ENCODE peak calls at places on chromosomes 4 and X, in five cellular contexts. W is left lung, N is NB4, P is HFFc6, C is dorsolateral prefrontal cortex. L is an unnamed sample.

GRCh38 chr4:182748949-182749348 is 168.2 kb downstream of the DCTD start:
- DNase-seq in N (no peak), W (no peak), C (no peak), P (peak), L (no peak)

GRCh38 chr4:184590196-184590595 is 59.1 kb downstream of the CASP3 start:
- DNase-seq in P (no peak), C (no peak), N (no peak), W (no peak), L (no peak)

GRCh38 chrX:100625985-100626491 is 10.6 kb downstream of the TSPAN6 start:
- DNase-seq in P (no peak), W (no peak), C (no peak), N (peak), L (no peak)

GRCh38 chr4:43693876-43694275 is 754.7 kb downstream of the KCTD8 start:
- DNase-seq in P (no peak), W (no peak), N (no peak), C (no peak), L (no peak)

GRCh38 chr4:113499696-113500095 is 261.8 kb downstream of the CAMK2D start:
- DNase-seq in C (no peak), P (peak), N (no peak), W (no peak), L (no peak)

GRCh38 chr4:122531038-122531437 is 74.5 kb upstream of the IL2 start:
- DNase-seq in W (no peak), C (no peak), N (no peak), P (no peak), L (no peak)

GRCh38 chr4:129218355-129218754 is 122.4 kb downstream of the C4orf33 start:
- DNase-seq in P (no peak), N (no peak), C (no peak), W (no peak), L (no peak)

GRCh38 chr4:2948895-2949781 is 14.1 kb downstream of the NOP14 start:
- DNase-seq in C (no peak), N (peak), W (no peak), P (peak), L (peak)

GRCh38 chr4:153679476-153679875 is 4.6 kb upstream of the TLR2 start:
- DNase-seq in N (no peak), W (no peak), P (no peak), C (no peak), L (no peak)

GRCh38 chr4:87911252-87911774 is 64.2 kb upstream of the SPP1 start:
- DNase-seq in W (no peak), N (no peak), P (no peak), C (no peak), L (no peak)

GRCh38 chrX:131746491-131746968 is 202.7 kb downstream of the OR13H1 start:
- DNase-seq in P (no peak), N (no peak), W (peak), C (peak), L (no peak)

GRCh38 chrX:670596-670995 is 40.0 kb downstream of the SHOX start:
- DNase-seq in N (no peak), C (no peak), W (no peak), P (no peak), L (no peak)

GRCh38 chr4:23873717-23874535 is 15.9 kb downstream of the PPARGC1A start:
- DNase-seq in P (no peak), W (no peak), C (no peak), N (no peak), L (no peak)

GRCh38 chrX:22043872-22044271 is 11.7 kb downstream of the PHEX start:
- DNase-seq in N (no peak), C (no peak), P (no peak), W (no peak), L (no peak)

GRCh38 chrX:17032351-17032750 is 85.9 kb downstream of the REPS2 start:
- DNase-seq in W (no peak), C (no peak), N (no peak), P (no peak), L (no peak)

GRCh38 chr4:4217123-4217522 is 9.6 kb downstream of the OTOP1 start:
- DNase-seq in P (peak), N (no peak), W (no peak), C (no peak), L (no peak)

GRCh38 chrX:17805120-17805519 is 56.0 kb downstream of the RAI2 start:
- DNase-seq in N (peak), W (no peak), P (no peak), C (no peak), L (no peak)

GRCh38 chr4:141028024-141028529 is 105.2 kb downstream of the RNF150 start:
- DNase-seq in C (no peak), W (no peak), N (no peak), P (peak), L (no peak)

GRCh38 chr4:25406081-25406692 is 29.1 kb downstream of the ANAPC4 start:
- DNase-seq in W (no peak), N (no peak), P (peak), C (no peak), L (no peak)

GRCh38 chr4:31918891-31919290 is 1198.7 kb downstream of the PCDH7 start:
- DNase-seq in N (peak), P (no peak), W (no peak), C (no peak), L (no peak)

GRCh38 chrX:31266172-31267076 is 194.6 kb upstream of the FTHL17 start:
- DNase-seq in P (no peak), W (peak), C (peak), N (no peak), L (peak)

GRCh38 chr4:61992351-61992750 is 792.2 kb downstream of the ADGRL3 start:
- DNase-seq in C (no peak), W (no peak), N (no peak), P (no peak), L (no peak)

GRCh38 chr4:20764353-20764752 is 64.1 kb downstream of the PACRGL start:
- DNase-seq in P (no peak), N (no peak), C (no peak), W (no peak), L (no peak)

GRCh38 chrX:39766085-39766726 is 331.6 kb downstream of the BCOR start:
- DNase-seq in W (no peak), N (no peak), C (no peak), P (no peak), L (no peak)

GRCh38 chrX:50469206-50469605 is 1.4 kb downstream of the DGKK start:
- DNase-seq in P (no peak), N (no peak), C (no peak), W (no peak), L (peak)
- TF ChIP-seq CTCF in P (no peak), N (no peak), C (no peak), W (no peak), L (no peak)

DNA sequence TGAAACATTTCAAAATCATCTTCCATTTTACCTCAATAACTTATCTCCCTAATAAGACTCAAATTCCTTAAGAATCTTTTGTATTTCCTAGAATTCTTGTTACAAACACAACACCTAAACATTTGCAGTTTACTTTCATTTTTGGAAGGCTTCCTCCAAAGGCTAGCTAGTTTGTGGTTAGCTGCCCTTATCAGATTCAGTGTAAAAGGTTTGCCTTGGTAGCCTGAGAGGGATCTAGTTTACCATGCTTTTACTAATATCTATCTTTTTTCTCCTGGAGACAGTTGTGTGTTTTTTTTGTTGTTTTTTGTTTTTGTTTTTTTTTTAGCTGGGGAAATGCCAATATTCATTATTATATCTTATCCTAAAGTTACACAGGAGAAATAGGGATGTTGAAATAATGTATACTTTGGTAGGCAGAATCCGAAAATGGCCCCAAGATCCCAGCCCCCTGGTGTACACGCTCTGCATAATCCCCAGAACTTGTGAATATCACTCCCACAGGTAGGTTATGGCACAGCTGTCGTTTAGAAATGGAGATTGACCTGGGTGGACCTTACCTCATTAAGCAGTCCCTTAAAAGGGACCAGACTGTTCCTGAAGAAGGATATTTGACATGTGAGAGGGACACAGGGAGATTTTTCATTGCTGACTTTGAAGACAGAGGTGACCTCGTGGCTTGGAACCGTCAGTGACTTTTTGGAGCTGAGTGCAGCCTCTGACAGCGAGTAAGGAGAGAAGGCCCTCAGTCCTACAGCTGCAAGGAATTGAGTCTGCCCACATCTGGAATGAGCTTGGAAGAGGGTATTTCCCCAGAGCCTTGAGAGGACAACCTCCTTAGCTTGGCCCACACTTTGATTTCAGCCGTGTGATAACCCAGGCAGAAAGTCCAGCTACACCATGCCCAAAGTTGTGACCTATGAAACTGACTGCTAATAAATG is 33.4 kb downstream of the SEPTIN11 start:
- DNase-seq in W (no peak), P (no peak), N (peak), C (no peak), L (no peak)
- TF ChIP-seq CTCF in W (no peak), P (peak), N (no peak), C (no peak), L (peak)

DNA sequence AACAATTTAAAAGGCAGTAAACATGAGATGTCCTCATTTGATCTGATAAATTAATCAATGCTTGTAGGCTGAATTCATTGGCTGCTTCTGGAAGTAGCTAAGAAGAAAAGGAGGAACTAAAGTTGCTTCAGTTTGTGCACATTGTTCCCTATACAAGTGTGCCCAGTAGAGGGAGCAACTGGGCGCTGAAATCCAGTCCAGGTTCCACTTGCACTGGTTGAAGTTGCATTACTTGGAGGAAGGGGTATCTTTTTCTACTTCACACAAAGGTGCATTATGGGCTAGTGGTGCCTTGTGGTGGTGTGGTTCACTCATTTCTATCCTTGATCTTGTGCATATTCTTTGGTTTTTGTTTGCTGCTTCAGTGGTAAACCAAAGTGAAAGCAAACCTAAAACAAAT is 67.9 kb upstream of the SOX3 start:
- DNase-seq in N (peak), P (peak), W (peak), C (no peak), L (no peak)
- TF ChIP-seq CTCF in N (peak), P (peak), W (peak), C (peak), L (peak)

GRCh38 chrX:2608638-2609430 is 82.3 kb upstream of the CD99 start:
- DNase-seq in W (peak), C (peak), N (peak), P (peak), L (no peak)

GRCh38 chrX:2607113-2607512 is 84.0 kb upstream of the CD99 start:
- DNase-seq in C (no peak), P (no peak), N (no peak), W (no peak), L (no peak)

GRCh38 chrX:2614911-2615310 is 76.2 kb upstream of the CD99 start:
- DNase-seq in P (peak), C (no peak), W (no peak), N (peak), L (no peak)

GRCh38 chrX:2610246-2611170 is 80.6 kb upstream of the CD99 start:
- DNase-seq in C (no peak), P (no peak), W (no peak), N (no peak), L (no peak)

DNA sequence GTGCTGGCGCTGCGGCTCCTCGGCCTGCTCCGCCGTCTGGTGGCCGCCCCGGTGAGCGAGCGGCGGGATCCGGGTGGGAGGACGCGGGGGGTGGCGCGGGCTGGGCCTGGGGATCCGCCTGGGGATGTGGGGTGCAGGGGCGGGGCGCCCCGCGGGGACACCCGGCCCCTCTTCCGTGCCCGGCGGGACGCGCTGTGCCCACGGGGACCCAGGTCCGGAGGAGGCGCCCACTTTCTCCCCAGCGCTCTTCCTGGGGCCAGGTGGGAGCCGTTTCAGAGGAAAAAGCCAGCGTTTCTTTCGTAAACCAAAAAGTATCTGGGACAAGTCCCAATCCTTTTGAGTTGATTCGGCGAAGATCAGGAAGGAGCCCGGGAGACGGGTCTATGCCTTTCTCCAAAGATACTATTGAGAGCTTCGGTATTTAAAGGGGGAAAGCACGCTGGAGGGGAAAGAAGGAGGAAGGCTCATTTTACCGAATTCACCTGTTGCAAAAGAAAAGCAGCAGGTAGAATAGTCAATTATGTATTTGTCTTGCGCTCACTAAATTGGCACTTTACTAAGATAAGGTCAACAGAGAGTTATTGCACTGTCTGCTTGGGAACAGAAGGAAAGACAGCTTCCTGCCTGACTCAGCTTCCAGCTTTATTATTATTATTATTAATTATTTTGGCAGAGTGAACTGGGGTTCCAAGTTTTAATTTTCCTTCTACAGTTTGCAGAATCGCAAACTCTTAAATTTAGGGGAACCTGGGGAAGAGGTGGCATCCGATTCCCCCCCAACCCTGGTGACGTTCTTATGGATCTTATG is 81.5 kb upstream of the CD99 start:
- DNase-seq in N (no peak), C (no peak), P (no peak), W (no peak), L (no peak)
- TF ChIP-seq CTCF in N (no peak), C (no peak), P (peak), W (no peak), L (peak)

DNA sequence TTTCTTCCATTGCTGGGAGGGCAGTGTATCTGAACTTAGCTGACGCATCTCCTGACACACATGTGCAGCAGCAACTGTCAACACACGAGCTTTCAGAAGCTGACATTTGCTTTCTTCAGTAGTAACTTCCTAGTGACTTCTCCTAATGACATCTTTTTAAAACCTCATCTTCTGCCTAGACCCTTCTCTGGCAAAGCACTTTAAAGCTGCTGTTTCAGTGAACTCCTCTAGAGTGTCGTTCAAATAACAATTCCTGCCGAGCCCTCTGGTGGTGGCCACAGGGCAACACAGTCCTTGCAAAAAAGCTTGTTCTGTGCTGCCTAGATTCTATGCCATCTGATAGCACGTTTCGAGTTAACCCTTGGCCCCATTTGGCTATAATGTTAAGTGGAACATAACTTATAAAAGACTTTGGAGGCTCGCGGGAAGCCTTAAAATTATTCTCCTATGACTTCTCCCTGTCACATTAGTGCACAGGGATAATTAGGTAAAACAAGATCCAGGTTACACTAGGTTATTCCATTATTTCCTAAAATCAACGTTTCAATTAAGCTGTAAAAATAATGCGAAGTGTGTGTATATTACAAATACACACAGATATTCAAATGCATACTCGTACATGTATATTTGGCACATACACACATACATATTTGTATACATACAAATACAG is 2340.8 kb downstream of the PCDH7 start:
- DNase-seq in P (peak), W (no peak), C (peak), N (peak), L (no peak)
- TF ChIP-seq CTCF in P (peak), W (peak), C (peak), N (peak), L (peak)

L was measured in chondrocyte.